ENCODE peak calls at places on chromosomes 7 and 10, in ten cellular contexts. M, I, V, F, K, C, R, P, W and H are unnamed samples.

GRCh38 chr10:98097611-98098010 is 36.8 kb upstream of the R3HCC1L start:
- DNase-seq in M (no peak), I (no peak), V (no peak), F (no peak), K (peak; percentile 5), C (no peak), R (no peak), P (no peak), W (no peak), H (no peak)

GRCh38 chr10:18144928-18145327 is 4.7 kb downstream of the CACNB2 start:
- DNase-seq in M (peak; percentile 70), I (no peak), V (no peak), F (peak; percentile 60), K (no peak), C (peak; percentile 41), R (no peak), P (peak; percentile 45), W (no peak), H (no peak)

GRCh38 chr10:17906002-17906401 is 45.7 kb upstream of the SLC39A12 start:
- DNase-seq in M (no peak), I (no peak), V (no peak), F (no peak), K (no peak), C (no peak), R (no peak), P (no peak), W (no peak), H (no peak)

GRCh38 chr10:112677689-112678088 is 230.7 kb downstream of the VTI1A start:
- DNase-seq in M (no peak), I (no peak), V (no peak), F (peak; percentile 28), K (no peak), C (no peak), R (no peak), P (peak; percentile 25), W (no peak), H (no peak)

GRCh38 chr7:50364645-50365044 is 60.1 kb downstream of the IKZF1 start:
- DNase-seq in M (no peak), I (no peak), V (no peak), F (no peak), K (no peak), C (no peak), R (no peak), P (no peak), W (no peak), H (no peak)

GRCh38 chr7:154423219-154423618 is 371.0 kb downstream of the DPP6 start:
- DNase-seq in M (no peak), I (no peak), V (no peak), F (no peak), K (no peak), C (no peak), R (no peak), P (no peak), W (no peak), H (no peak)

GRCh38 chr10:11741608-11742007 is 574 bp upstream of the ECHDC3 start:
- DNase-seq in M (no peak), I (no peak), V (no peak), F (no peak), K (no peak), C (no peak), R (no peak), P (no peak), W (no peak), H (no peak)

GRCh38 chr7:28008171-28008570 is 172.4 kb downstream of the JAZF1 start:
- DNase-seq in M (no peak), I (no peak), V (no peak), F (no peak), K (no peak), C (no peak), R (no peak), P (no peak), W (no peak), H (no peak)

GRCh38 chr7:71665716-71666115 is 533.8 kb downstream of the GALNT17 start:
- DNase-seq in M (no peak), I (no peak), V (no peak), F (no peak), K (no peak), C (no peak), R (no peak), P (no peak), W (no peak), H (no peak)

GRCh38 chr10:131849591-131850489 is 51.0 kb upstream of the PPP2R2D start:
- DNase-seq in M (no peak), I (no peak), V (peak; percentile 49), F (no peak), K (no peak), C (no peak), R (no peak), P (no peak), W (no peak), H (no peak)

GRCh38 chr7:27139335-27140107 is 4.0 kb downstream of the HOXA5 start:
- DNase-seq in M (no peak), I (no peak), V (peak; percentile 61), F (no peak), K (no peak), C (peak; percentile 52), R (no peak), P (no peak), W (no peak), H (no peak)

GRCh38 chr7:101486056-101486763 is 123.5 kb downstream of the COL26A1 start:
- DNase-seq in M (no peak), I (no peak), V (no peak), F (peak; percentile 15), K (peak; percentile 88), C (no peak), R (no peak), P (peak; percentile 14), W (no peak), H (no peak)

GRCh38 chr7:154953006-154953684 is 49.8 kb downstream of the PAXIP1 start:
- DNase-seq in M (peak; percentile 51), I (no peak), V (peak; percentile 85), F (peak; percentile 62), K (peak; percentile 20), C (peak; percentile 65), R (no peak), P (peak; percentile 47), W (no peak), H (no peak)

GRCh38 chr7:128112781-128113221 is 81.6 kb upstream of the LRRC4 start:
- DNase-seq in M (no peak), I (no peak), V (peak; percentile 37), F (no peak), K (no peak), C (no peak), R (no peak), P (no peak), W (no peak), H (no peak)

GRCh38 chr7:156532016-156532602 is 108.5 kb upstream of the RNF32 start:
- DNase-seq in M (no peak), I (no peak), V (no peak), F (no peak), K (no peak), C (no peak), R (no peak), P (no peak), W (no peak), H (no peak)
- H3K4me3 ChIP-seq in M (no peak overlapping the region), I (no peak overlapping the region), V (no peak overlapping the region), F (no peak overlapping the region), K (no peak overlapping the region), C (no peak overlapping the region), R (no peak overlapping the region), P (no peak overlapping the region), W (no peak overlapping the region), H (no peak overlapping the region)

DNA sequence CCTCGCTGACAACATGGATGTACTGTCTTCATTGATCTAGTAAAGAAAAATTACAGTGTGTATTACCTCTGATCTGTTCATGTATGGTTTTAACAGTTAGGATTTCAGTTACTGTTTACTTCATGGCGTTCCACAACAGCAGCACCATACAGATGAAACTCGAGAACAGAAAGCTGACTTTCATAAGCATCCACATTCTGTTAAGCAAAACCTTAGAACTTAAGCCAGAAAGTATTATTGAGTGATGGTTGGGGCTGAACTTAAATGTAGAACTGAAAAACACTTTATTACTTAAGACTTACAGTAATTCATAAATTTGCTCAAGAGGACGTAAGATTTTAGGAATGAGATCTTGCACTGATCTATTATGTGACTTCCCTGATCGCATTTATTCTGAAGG is 3.7 kb downstream of the MRPL32 start:
- DNase-seq in M (no peak), I (no peak), V (no peak), F (no peak), K (no peak), C (no peak), R (no peak), P (no peak), W (no peak), H (no peak)
- TF ChIP-seq CTCF in M (no peak), I (no peak), V (no peak), F (no peak), K (no peak), C (no peak), R (no peak), P (no peak), W (no peak), H (no peak)

DNA sequence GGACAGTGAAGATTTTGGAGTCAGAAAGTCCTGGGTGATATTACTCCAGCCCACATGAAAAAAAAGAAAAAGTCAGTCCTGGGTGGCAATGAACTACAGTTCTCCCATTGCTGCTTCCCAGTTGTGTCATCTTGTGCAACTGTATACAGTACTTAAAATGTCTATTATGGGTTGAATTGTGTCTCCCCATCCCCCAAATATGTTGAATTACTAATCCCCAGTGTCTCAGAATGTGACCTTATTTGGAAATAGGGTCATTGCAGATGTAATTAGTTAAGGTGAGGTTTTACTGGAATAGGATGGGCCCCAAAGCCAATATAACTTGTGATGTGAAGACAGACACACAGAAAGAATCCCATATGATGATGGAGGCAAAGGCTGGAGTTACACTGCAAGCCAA is 15.7 kb downstream of the SEC23IP start:
- DNase-seq in M (no peak), I (no peak), V (no peak), F (no peak), K (no peak), C (no peak), R (no peak), P (no peak), W (no peak), H (no peak)
- H3K4me3 ChIP-seq in M (no peak overlapping the region), I (no peak overlapping the region), V (no peak overlapping the region), F (no peak overlapping the region), K (no peak overlapping the region), C (no peak overlapping the region), R (no peak overlapping the region), P (no peak overlapping the region), W (no peak overlapping the region), H (no peak overlapping the region)

GRCh38 chr7:8435597-8436243 is 2.3 kb downstream of the NXPH1 start:
- DNase-seq in M (no peak), I (no peak), V (no peak), F (no peak), K (no peak), C (no peak), R (no peak), P (no peak), W (no peak), H (no peak)

GRCh38 chr7:8434290-8435002 is 1.0 kb downstream of the NXPH1 start:
- DNase-seq in M (no peak), I (no peak), V (no peak), F (no peak), K (no peak), C (no peak), R (no peak), P (no peak), W (no peak), H (no peak)

GRCh38 chr7:8433477-8434289 is at the start of gene NXPH1:
- DNase-seq in M (no peak), I (no peak), V (peak; percentile 62), F (no peak), K (no peak), C (no peak), R (no peak), P (peak; percentile 4), W (no peak), H (no peak)

GRCh38 chr7:8435120-8435519 is 1.7 kb downstream of the NXPH1 start:
- DNase-seq in M (no peak), I (no peak), V (no peak), F (no peak), K (no peak), C (no peak), R (no peak), P (no peak), W (no peak), H (no peak)

GRCh38 chr7:8436965-8437364 is 3.6 kb downstream of the NXPH1 start:
- DNase-seq in M (peak; percentile 58), I (peak; percentile 4), V (peak; percentile 76), F (peak; percentile 13), K (no peak), C (peak; percentile 48), R (no peak), P (peak; percentile 14), W (no peak), H (no peak)
- TF ChIP-seq CTCF in M (peak; percentile 67), I (peak; percentile 81), V (peak; percentile 55), F (peak; percentile 67), K (peak; percentile 85), C (peak; percentile 56), R (peak; percentile 39), P (peak; percentile 59), W (no peak), H (peak; percentile 46)